ENCODE peak calls at places on chromosomes 5 and 9, in seven cellular contexts. E is cardiac fibroblast; U is foreskin fibroblast; R is AG09309; X is iPS DF 19.7; K is activated CD8-positive, alpha-beta memory T cell treated with anti-CD3 and anti-CD28 coated beads for 1 hour; D is anterior cingulate cortex. B is an unnamed sample.
A peak's percentile ranks its signal among the peaks of the same experiment; 100 is the strongest.

GRCh38 chr9:93071464-93071863 is 13.0 kb downstream of the SUSD3 start:
- DNase-seq in E (peak; percentile 42), U (peak; percentile 30), R (no peak), X (no peak), K (no peak), D (no peak), B (peak; percentile 45)

GRCh38 chr5:39270172-39270848 is 50.9 kb upstream of the FYB1 start:
- DNase-seq in E (no peak), U (no peak), R (no peak), X (no peak), K (no peak), D (no peak), B (no peak)

GRCh38 chr5:67082941-67083340 is 113.7 kb downstream of the CD180 start:
- DNase-seq in E (no peak), U (no peak), R (no peak), X (no peak), K (no peak), D (no peak), B (no peak)

GRCh38 chr5:96476654-96477053 is 43.6 kb upstream of the PCSK1 start:
- DNase-seq in E (peak; percentile 70), U (peak; percentile 62), R (peak; percentile 18), X (no peak), K (no peak), D (no peak), B (no peak)

GRCh38 chr9:34382054-34382453 is 5.4 kb upstream of the MYORG start:
- DNase-seq in E (no peak), U (no peak), R (no peak), X (no peak), K (no peak), D (no peak), B (no peak)

GRCh38 chr9:77218612-77219011 is 41.3 kb downstream of the VPS13A start:
- DNase-seq in E (peak; percentile 78), U (peak; percentile 76), R (peak; percentile 37), X (no peak), K (no peak), D (no peak), B (no peak)

GRCh38 chr9:136151214-136151804 is 32.6 kb upstream of the TMEM250 start:
- DNase-seq in E (no peak), U (no peak), R (no peak), X (no peak), K (no peak), D (no peak), B (no peak)

GRCh38 chr5:81265101-81265500 is 32.0 kb downstream of the CKMT2 start:
- DNase-seq in E (peak; percentile 76), U (peak; percentile 57), R (no peak), X (no peak), K (no peak), D (no peak), B (no peak)